ENCODE peak calls at places on chromosomes 1 and 21, in five cellular contexts. One of them, this sample, is unnamed.

GRCh38 chr1:217370757-217371156 is 260.1 kb downstream of the GPATCH2 start:
- DNase-seq in stimulated activated CD8-positive, alpha-beta memory T cell treated with anti-CD3 and anti-CD28 coated beads, Interleukin-4, amount 100 ng/mL, for 1 hour: no peak
- DNase-seq in kidney: peak
- DNase-seq in ecto neural progenitor cell: no peak
- DNase-seq in endothelial cell: no peak
- DNase-seq in this sample: no peak

GRCh38 chr1:116908821-116909510 is 750 bp upstream of the PTGFRN start:
- DNase-seq in stimulated activated CD8-positive, alpha-beta memory T cell treated with anti-CD3 and anti-CD28 coated beads, Interleukin-4, amount 100 ng/mL, for 1 hour: no peak
- DNase-seq in kidney: no peak
- DNase-seq in ecto neural progenitor cell: no peak
- DNase-seq in endothelial cell: no peak
- DNase-seq in this sample: peak

GRCh38 chr1:3212453-3213230 is 143.6 kb downstream of the PRDM16 start:
- DNase-seq in stimulated activated CD8-positive, alpha-beta memory T cell treated with anti-CD3 and anti-CD28 coated beads, Interleukin-4, amount 100 ng/mL, for 1 hour: no peak
- DNase-seq in kidney: no peak
- DNase-seq in ecto neural progenitor cell: no peak
- DNase-seq in endothelial cell: no peak
- DNase-seq in this sample: no peak

GRCh38 chr1:196680107-196680506 is 28.3 kb downstream of the CFH start:
- DNase-seq in stimulated activated CD8-positive, alpha-beta memory T cell treated with anti-CD3 and anti-CD28 coated beads, Interleukin-4, amount 100 ng/mL, for 1 hour: no peak
- DNase-seq in kidney: no peak
- DNase-seq in ecto neural progenitor cell: no peak
- DNase-seq in endothelial cell: no peak
- DNase-seq in this sample: no peak

GRCh38 chr1:179708434-179709195 is 34.5 kb upstream of the FAM163A start:
- DNase-seq in stimulated activated CD8-positive, alpha-beta memory T cell treated with anti-CD3 and anti-CD28 coated beads, Interleukin-4, amount 100 ng/mL, for 1 hour: no peak
- DNase-seq in kidney: no peak
- DNase-seq in ecto neural progenitor cell: no peak
- DNase-seq in endothelial cell: no peak
- DNase-seq in this sample: no peak

GRCh38 chr1:145960468-145961108 is 2.8 kb upstream of the LIX1L start:
- DNase-seq in stimulated activated CD8-positive, alpha-beta memory T cell treated with anti-CD3 and anti-CD28 coated beads, Interleukin-4, amount 100 ng/mL, for 1 hour: no peak
- DNase-seq in kidney: peak
- DNase-seq in ecto neural progenitor cell: peak
- DNase-seq in endothelial cell: peak
- DNase-seq in this sample: peak

GRCh38 chr1:110171134-110171733 is 20.9 kb downstream of the SLC6A17 start:
- DNase-seq in stimulated activated CD8-positive, alpha-beta memory T cell treated with anti-CD3 and anti-CD28 coated beads, Interleukin-4, amount 100 ng/mL, for 1 hour: no peak
- DNase-seq in kidney: no peak
- DNase-seq in ecto neural progenitor cell: no peak
- DNase-seq in endothelial cell: no peak
- DNase-seq in this sample: no peak

GRCh38 chr21:23699402-23699801 is 1907.9 kb downstream of the MRPL39 start:
- DNase-seq in stimulated activated CD8-positive, alpha-beta memory T cell treated with anti-CD3 and anti-CD28 coated beads, Interleukin-4, amount 100 ng/mL, for 1 hour: no peak
- DNase-seq in kidney: no peak
- DNase-seq in ecto neural progenitor cell: no peak
- DNase-seq in endothelial cell: no peak
- DNase-seq in this sample: no peak

GRCh38 chr21:37041706-37042271 is 31.1 kb downstream of the PIGP start:
- DNase-seq in stimulated activated CD8-positive, alpha-beta memory T cell treated with anti-CD3 and anti-CD28 coated beads, Interleukin-4, amount 100 ng/mL, for 1 hour: no peak
- DNase-seq in kidney: no peak
- DNase-seq in ecto neural progenitor cell: no peak
- DNase-seq in endothelial cell: no peak
- DNase-seq in this sample: no peak

GRCh38 chr1:112698366-112699310 is 8.3 kb downstream of the RHOC start:
- DNase-seq in stimulated activated CD8-positive, alpha-beta memory T cell treated with anti-CD3 and anti-CD28 coated beads, Interleukin-4, amount 100 ng/mL, for 1 hour: no peak
- DNase-seq in kidney: peak
- DNase-seq in ecto neural progenitor cell: no peak
- DNase-seq in endothelial cell: no peak
- DNase-seq in this sample: peak

GRCh38 chr21:45471229-45472052 is 66.5 kb downstream of the COL18A1 start:
- DNase-seq in stimulated activated CD8-positive, alpha-beta memory T cell treated with anti-CD3 and anti-CD28 coated beads, Interleukin-4, amount 100 ng/mL, for 1 hour: no peak
- DNase-seq in kidney: peak
- DNase-seq in ecto neural progenitor cell: no peak
- DNase-seq in endothelial cell: no peak
- DNase-seq in this sample: no peak

GRCh38 chr1:22817462-22817861 is 106.8 kb downstream of the EPHB2 start:
- DNase-seq in stimulated activated CD8-positive, alpha-beta memory T cell treated with anti-CD3 and anti-CD28 coated beads, Interleukin-4, amount 100 ng/mL, for 1 hour: no peak
- DNase-seq in kidney: no peak
- DNase-seq in ecto neural progenitor cell: no peak
- DNase-seq in endothelial cell: no peak
- DNase-seq in this sample: no peak

GRCh38 chr1:94955767-94956632 is 29.1 kb upstream of the CNN3 start:
- DNase-seq in stimulated activated CD8-positive, alpha-beta memory T cell treated with anti-CD3 and anti-CD28 coated beads, Interleukin-4, amount 100 ng/mL, for 1 hour: no peak
- DNase-seq in kidney: no peak
- DNase-seq in ecto neural progenitor cell: no peak
- DNase-seq in endothelial cell: no peak
- DNase-seq in this sample: peak

GRCh38 chr1:87435484-87435883 is 106.8 kb downstream of the LMO4 start:
- DNase-seq in stimulated activated CD8-positive, alpha-beta memory T cell treated with anti-CD3 and anti-CD28 coated beads, Interleukin-4, amount 100 ng/mL, for 1 hour: no peak
- DNase-seq in kidney: no peak
- DNase-seq in ecto neural progenitor cell: no peak
- DNase-seq in endothelial cell: no peak
- DNase-seq in this sample: no peak

GRCh38 chr1:56477164-56478111 is 101.9 kb downstream of the PLPP3 start:
- DNase-seq in stimulated activated CD8-positive, alpha-beta memory T cell treated with anti-CD3 and anti-CD28 coated beads, Interleukin-4, amount 100 ng/mL, for 1 hour: no peak
- DNase-seq in kidney: peak
- DNase-seq in ecto neural progenitor cell: peak
- DNase-seq in endothelial cell: peak
- DNase-seq in this sample: peak

GRCh38 chr1:175481126-175482071 is 262.0 kb downstream of the TNR start:
- DNase-seq in stimulated activated CD8-positive, alpha-beta memory T cell treated with anti-CD3 and anti-CD28 coated beads, Interleukin-4, amount 100 ng/mL, for 1 hour: no peak
- DNase-seq in kidney: no peak
- DNase-seq in ecto neural progenitor cell: no peak
- DNase-seq in endothelial cell: peak
- DNase-seq in this sample: peak

GRCh38 chr1:6743189-6744101 is 41.8 kb upstream of the CAMTA1 start:
- DNase-seq in stimulated activated CD8-positive, alpha-beta memory T cell treated with anti-CD3 and anti-CD28 coated beads, Interleukin-4, amount 100 ng/mL, for 1 hour: no peak
- DNase-seq in kidney: peak
- DNase-seq in ecto neural progenitor cell: no peak
- DNase-seq in endothelial cell: no peak
- DNase-seq in this sample: no peak

GRCh38 chr1:167491586-167492408 is 26.5 kb downstream of the CD247 start:
- DNase-seq in stimulated activated CD8-positive, alpha-beta memory T cell treated with anti-CD3 and anti-CD28 coated beads, Interleukin-4, amount 100 ng/mL, for 1 hour: no peak
- DNase-seq in kidney: no peak
- DNase-seq in ecto neural progenitor cell: no peak
- DNase-seq in endothelial cell: no peak
- DNase-seq in this sample: no peak

GRCh38 chr1:83511327-83511726 is 487.6 kb downstream of the TTLL7 start:
- DNase-seq in stimulated activated CD8-positive, alpha-beta memory T cell treated with anti-CD3 and anti-CD28 coated beads, Interleukin-4, amount 100 ng/mL, for 1 hour: no peak
- DNase-seq in kidney: no peak
- DNase-seq in ecto neural progenitor cell: no peak
- DNase-seq in endothelial cell: no peak
- DNase-seq in this sample: no peak

GRCh38 chr1:3186526-3186921 is 117.5 kb downstream of the PRDM16 start:
- DNase-seq in stimulated activated CD8-positive, alpha-beta memory T cell treated with anti-CD3 and anti-CD28 coated beads, Interleukin-4, amount 100 ng/mL, for 1 hour: no peak
- DNase-seq in kidney: peak
- DNase-seq in ecto neural progenitor cell: no peak
- DNase-seq in endothelial cell: no peak
- DNase-seq in this sample: peak

GRCh38 chr1:246797597-246797996 is 73.4 kb downstream of the SCCPDH start:
- DNase-seq in stimulated activated CD8-positive, alpha-beta memory T cell treated with anti-CD3 and anti-CD28 coated beads, Interleukin-4, amount 100 ng/mL, for 1 hour: no peak
- DNase-seq in kidney: peak
- DNase-seq in ecto neural progenitor cell: no peak
- DNase-seq in endothelial cell: no peak
- DNase-seq in this sample: no peak

GRCh38 chr1:7632681-7633080 is 138.4 kb upstream of the VAMP3 start:
- DNase-seq in stimulated activated CD8-positive, alpha-beta memory T cell treated with anti-CD3 and anti-CD28 coated beads, Interleukin-4, amount 100 ng/mL, for 1 hour: no peak
- DNase-seq in kidney: no peak
- DNase-seq in ecto neural progenitor cell: no peak
- DNase-seq in endothelial cell: no peak
- DNase-seq in this sample: no peak

GRCh38 chr21:39681845-39682244 is 63.1 kb upstream of the IGSF5 start:
- DNase-seq in stimulated activated CD8-positive, alpha-beta memory T cell treated with anti-CD3 and anti-CD28 coated beads, Interleukin-4, amount 100 ng/mL, for 1 hour: no peak
- DNase-seq in kidney: no peak
- DNase-seq in ecto neural progenitor cell: no peak
- DNase-seq in endothelial cell: no peak
- DNase-seq in this sample: no peak

GRCh38 chr21:39788383-39788782 is 43.4 kb downstream of the IGSF5 start:
- DNase-seq in stimulated activated CD8-positive, alpha-beta memory T cell treated with anti-CD3 and anti-CD28 coated beads, Interleukin-4, amount 100 ng/mL, for 1 hour: no peak
- DNase-seq in kidney: peak
- DNase-seq in ecto neural progenitor cell: peak
- DNase-seq in endothelial cell: peak
- DNase-seq in this sample: peak

This sample was measured in islet precursor cell.